ENCODE peak calls at places on chromosomes 6 and 20, in five cellular contexts. J, S, E, F and B are unnamed samples.

GRCh38 chr6:55868910-55869479 is 6.4 kb downstream of the BMP5 start:
- DNase-seq in J (peak), S (peak), E (no peak), F (peak), B (no peak)

GRCh38 chr20:2778602-2779321 is 21.7 kb downstream of the CPXM1 start:
- DNase-seq in J (no peak), S (no peak), E (no peak), F (no peak), B (no peak)

GRCh38 chr20:61253640-61254511 is 1.8 kb downstream of the CDH4 start:
- DNase-seq in J (no peak), S (no peak), E (no peak), F (peak), B (no peak)

GRCh38 chr6:170086639-170087420 is 204.0 kb downstream of the DLL1 start:
- DNase-seq in J (no peak), S (no peak), E (peak), F (no peak), B (no peak)

GRCh38 chr6:30076333-30076732 is 764 bp upstream of the RNF39 start:
- DNase-seq in J (no peak), S (no peak), E (no peak), F (no peak), B (no peak)

GRCh38 chr6:43604174-43604573 is 24.9 kb downstream of the GTPBP2 start:
- DNase-seq in J (no peak), S (no peak), E (no peak), F (peak), B (no peak)

GRCh38 chr20:48521121-48521520 is 306.7 kb downstream of the PREX1 start:
- DNase-seq in J (no peak), S (no peak), E (no peak), F (no peak), B (no peak)

GRCh38 chr20:15154070-15154469 is 816.7 kb upstream of the FLRT3 start:
- DNase-seq in J (no peak), S (no peak), E (no peak), F (no peak), B (no peak)

GRCh38 chr20:38599410-38599882 is 2.2 kb upstream of the ARHGAP40 start:
- DNase-seq in J (no peak), S (no peak), E (peak), F (peak), B (no peak)

GRCh38 chr6:44270526-44271405 is 516 bp downstream of the TMEM151B start:
- DNase-seq in J (no peak), S (no peak), E (no peak), F (no peak), B (peak)

GRCh38 chr6:70221025-70221714 is 81.7 kb downstream of the COL9A1 start:
- DNase-seq in J (no peak), S (peak), E (no peak), F (peak), B (no peak)

GRCh38 chr6:33630014-33630413 is 8.9 kb downstream of the ITPR3 start:
- DNase-seq in J (no peak), S (no peak), E (peak), F (no peak), B (no peak)

GRCh38 chr6:167689278-167689677 is 137.4 kb upstream of the AFDN start:
- DNase-seq in J (no peak), S (no peak), E (no peak), F (no peak), B (no peak)

GRCh38 chr6:53718597-53719460 is 53.3 kb upstream of the KLHL31 start:
- DNase-seq in J (peak), S (peak), E (peak), F (peak), B (no peak)

GRCh38 chr6:80173411-80173810 is 66.9 kb downstream of the BCKDHB start:
- DNase-seq in J (no peak), S (no peak), E (no peak), F (no peak), B (no peak)

GRCh38 chr6:151067684-151068596 is 171.8 kb upstream of the AKAP12 start:
- DNase-seq in J (no peak), S (no peak), E (peak), F (peak), B (no peak)

GRCh38 chr6:70763754-70764153 is 96.1 kb downstream of the SMAP1 start:
- DNase-seq in J (no peak), S (no peak), E (no peak), F (peak), B (no peak)

GRCh38 chr6:112251170-112251945 is 3.0 kb downstream of the LAMA4 start:
- DNase-seq in J (no peak), S (no peak), E (no peak), F (peak), B (no peak)

GRCh38 chr6:155959898-155960297 is 504.3 kb upstream of the NOX3 start:
- DNase-seq in J (no peak), S (no peak), E (no peak), F (no peak), B (no peak)

GRCh38 chr20:16203091-16203490 is 370.2 kb downstream of the KIF16B start:
- DNase-seq in J (no peak), S (no peak), E (no peak), F (no peak), B (no peak)

GRCh38 chr6:45174045-45174444 is 154.1 kb upstream of the RUNX2 start:
- DNase-seq in J (no peak), S (no peak), E (no peak), F (no peak), B (no peak)

GRCh38 chr6:106069478-106069877 is 16.7 kb upstream of the PRDM1 start:
- DNase-seq in J (no peak), S (no peak), E (no peak), F (peak), B (no peak)

GRCh38 chr6:122790740-122791679 is 2.0 kb downstream of the SMPDL3A start:
- DNase-seq in J (no peak), S (no peak), E (peak), F (peak), B (no peak)

GRCh38 chr6:28537509-28538140 is 11.9 kb downstream of the GPX5 start:
- DNase-seq in J (peak), S (no peak), E (no peak), F (peak), B (no peak)

GRCh38 chr6:25968769-25969168 is 6.2 kb downstream of the TRIM38 start:
- DNase-seq in J (no peak), S (no peak), E (no peak), F (no peak), B (no peak)

GRCh38 chr6:133241901-133242760 is 974 bp downstream of the EYA4 start:
- DNase-seq in J (peak), S (peak), E (no peak), F (peak), B (peak)
- TF ChIP-seq CTCF in J (no peak), S (no peak), E (no peak), F (no peak), B (no peak)

DNA sequence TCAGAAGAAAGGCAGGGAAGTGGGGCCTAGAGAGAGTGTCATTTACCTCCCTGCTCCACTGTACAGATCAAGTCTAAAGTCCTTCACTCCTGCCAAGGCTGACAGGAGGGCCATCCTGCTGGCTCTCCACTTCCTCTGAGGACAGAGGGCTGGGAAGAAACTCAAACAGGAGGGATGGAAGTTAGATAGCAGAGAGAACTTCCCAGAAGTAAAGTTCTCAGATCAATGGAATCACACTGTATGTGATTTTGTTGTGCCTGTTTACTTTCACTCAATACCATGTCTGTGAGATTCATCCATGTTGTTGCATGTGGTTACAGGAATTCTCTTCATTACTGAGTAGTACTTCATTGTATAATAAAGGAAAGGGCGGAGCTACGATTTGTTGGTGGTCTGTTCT is 32.3 kb upstream of the ZFAND3 start:
- DNase-seq in J (no peak), S (no peak), E (no peak), F (no peak), B (no peak)
- TF ChIP-seq CTCF in J (no peak), S (no peak), E (no peak), F (no peak), B (no peak)

DNA sequence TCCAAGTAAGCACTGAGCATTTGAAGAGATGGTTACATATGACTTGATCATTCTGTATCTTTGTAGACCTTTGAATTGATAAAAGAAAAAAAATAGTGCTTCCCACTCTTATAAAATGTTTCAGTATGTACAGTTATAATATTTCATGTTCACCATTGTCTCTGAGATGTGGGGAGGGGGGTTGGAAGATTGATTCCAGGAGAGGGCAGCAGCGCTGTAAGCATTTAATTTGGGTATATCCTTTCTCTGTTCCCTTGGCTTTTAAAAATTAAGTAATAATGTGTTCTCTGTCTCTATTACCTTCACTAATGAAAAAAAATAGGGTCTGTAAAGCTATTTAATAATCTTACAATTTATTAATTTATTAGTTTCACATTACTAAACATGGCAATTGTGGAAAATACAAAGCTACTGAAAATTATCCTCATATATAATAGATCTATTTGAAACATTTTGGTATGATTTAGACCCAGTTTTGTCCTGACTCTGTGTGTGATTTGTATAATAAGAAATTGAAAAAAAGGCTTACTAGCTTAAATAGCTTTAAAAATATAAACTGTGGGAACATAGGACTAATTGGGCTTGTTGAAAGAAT is 341.2 kb downstream of the CDKAL1 start:
- DNase-seq in J (no peak), S (peak), E (no peak), F (peak), B (no peak)
- TF ChIP-seq CTCF in J (peak), S (peak), E (no peak), F (peak), B (peak)

GRCh38 chr6:144548525-144548924 is 263.4 kb downstream of the UTRN start:
- DNase-seq in J (no peak), S (no peak), E (no peak), F (no peak), B (no peak)
- TF ChIP-seq CTCF in J (no peak), S (no peak), E (no peak), F (no peak), B (no peak)

GRCh38 chr20:1509237-1509636 is 18.0 kb upstream of the SIRPB2 start:
- DNase-seq in J (no peak), S (peak), E (no peak), F (peak), B (no peak)
- TF ChIP-seq CTCF in J (peak), S (peak), E (no peak), F (peak), B (peak)